ENCODE peak calls at places on chromosomes 1 and 21, in six cellular contexts. One of them, this sample, is unnamed.

GRCh38 chr1:244217711-244218110 is 166.6 kb downstream of the ZBTB18 start:
- DNase-seq in K562: no peak
- DNase-seq in GM12878: no peak
- DNase-seq in H1: no peak
- DNase-seq in GM12891: no peak
- DNase-seq in HepG2: no peak
- DNase-seq in this sample: no peak

GRCh38 chr1:87712261-87712674 is 383.6 kb downstream of the LMO4 start:
- DNase-seq in H1: no peak
- DNase-seq in GM12891: no peak
- DNase-seq in HepG2: no peak
- DNase-seq in GM12878: no peak
- DNase-seq in K562: no peak
- DNase-seq in this sample: no peak

GRCh38 chr1:230342019-230342418 is 84.1 kb downstream of the PGBD5 start:
- DNase-seq in H1: no peak
- DNase-seq in HepG2: no peak
- DNase-seq in K562: no peak
- DNase-seq in GM12891: no peak
- DNase-seq in GM12878: no peak
- DNase-seq in this sample: no peak

GRCh38 chr1:44072204-44072603 is 40.9 kb upstream of the SLC6A9 start:
- DNase-seq in K562: no peak
- DNase-seq in GM12891: no peak
- DNase-seq in GM12878: no peak
- DNase-seq in HepG2: no peak
- DNase-seq in H1: no peak
- DNase-seq in this sample: no peak

GRCh38 chr1:58363639-58364038 is 182.9 kb downstream of the OMA1 start:
- DNase-seq in HepG2: no peak
- DNase-seq in K562: no peak
- DNase-seq in GM12878: no peak
- DNase-seq in H1: no peak
- DNase-seq in GM12891: no peak
- DNase-seq in this sample: peak; percentile 1

GRCh38 chr1:53378932-53379661 is 51.2 kb upstream of the LRP8 start:
- DNase-seq in GM12878: no peak
- DNase-seq in HepG2: no peak
- DNase-seq in GM12891: no peak
- DNase-seq in H1: no peak
- DNase-seq in K562: no peak
- DNase-seq in this sample: no peak

GRCh38 chr1:99858881-99859280 is 8.7 kb downstream of the AGL start:
- DNase-seq in K562: no peak
- DNase-seq in HepG2: no peak
- DNase-seq in H1: no peak
- DNase-seq in GM12878: no peak
- DNase-seq in GM12891: no peak
- DNase-seq in this sample: no peak

GRCh38 chr1:54845772-54846171 is 41.2 kb downstream of the DHCR24 start:
- DNase-seq in GM12878: no peak
- DNase-seq in H1: no peak
- DNase-seq in GM12891: no peak
- DNase-seq in K562: no peak
- DNase-seq in HepG2: no peak
- DNase-seq in this sample: no peak

GRCh38 chr1:232904566-232904965 is 45.8 kb upstream of the NTPCR start:
- DNase-seq in HepG2: no peak
- DNase-seq in GM12878: no peak
- DNase-seq in H1: no peak
- DNase-seq in GM12891: no peak
- DNase-seq in K562: no peak
- DNase-seq in this sample: no peak

GRCh38 chr1:84269286-84269685 is 32.2 kb upstream of the SAMD13 start:
- DNase-seq in GM12891: no peak
- DNase-seq in H1: no peak
- DNase-seq in K562: no peak
- DNase-seq in GM12878: no peak
- DNase-seq in HepG2: no peak
- DNase-seq in this sample: no peak

GRCh38 chr1:84268346-84268745 is 33.2 kb upstream of the SAMD13 start:
- DNase-seq in K562: no peak
- DNase-seq in GM12878: no peak
- DNase-seq in HepG2: no peak
- DNase-seq in GM12891: no peak
- DNase-seq in H1: no peak
- DNase-seq in this sample: no peak

GRCh38 chr1:84266748-84267147 is 34.8 kb upstream of the SAMD13 start:
- DNase-seq in GM12891: no peak
- DNase-seq in HepG2: no peak
- DNase-seq in K562: no peak
- DNase-seq in H1: no peak
- DNase-seq in GM12878: no peak
- DNase-seq in this sample: no peak

GRCh38 chr1:84265867-84266266 is 35.6 kb upstream of the SAMD13 start:
- DNase-seq in GM12878: no peak
- DNase-seq in H1: no peak
- DNase-seq in K562: no peak
- DNase-seq in GM12891: no peak
- DNase-seq in HepG2: no peak
- DNase-seq in this sample: no peak

DNA sequence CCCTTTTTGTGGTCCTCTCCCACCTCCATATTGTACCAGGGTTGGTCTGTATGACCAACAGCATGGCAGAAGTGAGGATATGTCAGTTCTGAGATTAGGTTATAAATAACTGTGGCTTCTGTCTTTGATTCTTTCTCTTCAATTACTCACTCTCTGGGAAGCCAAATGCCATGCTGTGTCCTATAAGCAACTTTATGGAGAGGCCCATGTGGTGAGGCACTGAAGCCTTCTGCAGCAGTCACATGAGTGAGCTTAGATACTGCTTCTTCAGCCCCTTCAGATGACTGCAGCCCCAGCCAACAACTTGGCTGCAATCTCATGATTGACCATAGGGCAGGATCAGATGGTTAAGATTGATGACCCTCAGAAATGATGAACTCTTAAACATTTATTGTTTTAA is 34.0 kb upstream of the SAMD13 start:
- DNase-seq in H1: no peak
- DNase-seq in GM12891: no peak
- DNase-seq in HepG2: no peak
- DNase-seq in GM12878: no peak
- DNase-seq in K562: no peak
- DNase-seq in this sample: no peak
- TF ChIP-seq TAF1 in H1: no peak
- TF ChIP-seq TAF1 in GM12891: no peak
- TF ChIP-seq TAF1 in HepG2: no peak
- TF ChIP-seq TAF1 in GM12878: no peak
- TF ChIP-seq TAF1 in K562: no peak
- TF ChIP-seq TAF1 in this sample: no peak

DNA sequence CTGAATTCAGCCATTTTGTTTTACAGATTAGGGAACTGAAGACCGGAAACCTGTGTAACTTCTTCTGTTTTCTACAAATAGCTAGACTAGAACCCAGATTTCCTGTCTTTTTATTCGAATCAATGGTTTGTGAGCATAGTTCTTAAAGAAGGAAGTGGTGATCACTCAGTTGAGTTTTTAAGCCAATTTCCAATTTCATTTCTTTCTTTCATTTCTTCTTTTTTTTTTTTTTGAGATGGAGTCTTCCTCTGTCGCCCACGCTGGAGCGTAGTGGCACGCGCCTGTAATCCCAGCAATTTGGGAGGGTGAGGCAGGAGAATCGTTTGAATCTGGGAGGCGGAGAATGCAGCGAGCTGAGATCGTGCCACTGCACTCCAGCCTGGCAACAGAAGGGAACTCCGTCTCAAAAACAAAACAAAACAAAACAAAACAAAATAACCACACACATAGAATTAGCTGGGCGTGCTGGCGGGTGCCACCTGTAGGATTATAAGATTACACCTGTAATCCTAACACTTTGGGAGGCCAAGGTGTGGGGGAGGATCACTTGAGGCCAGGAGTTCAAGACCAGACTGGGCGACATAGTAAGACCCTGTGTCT is 3.0 kb upstream of the MDM4 start:
- DNase-seq in GM12891: no peak
- DNase-seq in K562: no peak
- DNase-seq in GM12878: peak; percentile 88
- DNase-seq in HepG2: no peak
- DNase-seq in H1: no peak
- DNase-seq in this sample: no peak
- TF ChIP-seq POLR2AphosphoS5 in GM12891: no peak
- TF ChIP-seq POLR2AphosphoS5 in K562: no peak
- TF ChIP-seq POLR2AphosphoS5 in GM12878: no peak
- TF ChIP-seq POLR2AphosphoS5 in HepG2: no peak
- TF ChIP-seq POLR2AphosphoS5 in H1: no peak
- TF ChIP-seq POLR2AphosphoS5 in this sample: no peak

GRCh38 chr1:109821221-109821669 is 57.5 kb upstream of the EPS8L3 start:
- DNase-seq in H1: no peak
- DNase-seq in GM12891: no peak
- DNase-seq in HepG2: no peak
- DNase-seq in GM12878: no peak
- DNase-seq in K562: peak; percentile 39
- DNase-seq in this sample: no peak
- TF ChIP-seq POLR2A in H1: no peak
- TF ChIP-seq POLR2A in GM12891: no peak
- TF ChIP-seq POLR2A in HepG2: no peak
- TF ChIP-seq POLR2A in GM12878: no peak
- TF ChIP-seq POLR2A in K562: no peak
- TF ChIP-seq POLR2A in this sample: no peak

GRCh38 chr21:46661211-46661625 is 25.7 kb downstream of the PRMT2 start:
- DNase-seq in GM12878: no peak
- DNase-seq in HepG2: no peak
- DNase-seq in H1: peak; percentile 61
- DNase-seq in GM12891: peak; percentile 71
- DNase-seq in K562: no peak
- DNase-seq in this sample: peak; percentile 66

GRCh38 chr21:46655230-46655629 is 19.8 kb downstream of the PRMT2 start:
- DNase-seq in GM12891: no peak
- DNase-seq in HepG2: no peak
- DNase-seq in K562: no peak
- DNase-seq in H1: no peak
- DNase-seq in GM12878: no peak
- DNase-seq in this sample: no peak

GRCh38 chr21:46660505-46660904 is 25.0 kb downstream of the PRMT2 start:
- DNase-seq in HepG2: no peak
- DNase-seq in K562: no peak
- DNase-seq in GM12878: no peak
- DNase-seq in GM12891: no peak
- DNase-seq in H1: no peak
- DNase-seq in this sample: no peak

GRCh38 chr21:46661627-46662366 is 26.3 kb downstream of the PRMT2 start:
- DNase-seq in GM12878: no peak
- DNase-seq in HepG2: no peak
- DNase-seq in H1: no peak
- DNase-seq in K562: no peak
- DNase-seq in GM12891: no peak
- DNase-seq in this sample: no peak

DNA sequence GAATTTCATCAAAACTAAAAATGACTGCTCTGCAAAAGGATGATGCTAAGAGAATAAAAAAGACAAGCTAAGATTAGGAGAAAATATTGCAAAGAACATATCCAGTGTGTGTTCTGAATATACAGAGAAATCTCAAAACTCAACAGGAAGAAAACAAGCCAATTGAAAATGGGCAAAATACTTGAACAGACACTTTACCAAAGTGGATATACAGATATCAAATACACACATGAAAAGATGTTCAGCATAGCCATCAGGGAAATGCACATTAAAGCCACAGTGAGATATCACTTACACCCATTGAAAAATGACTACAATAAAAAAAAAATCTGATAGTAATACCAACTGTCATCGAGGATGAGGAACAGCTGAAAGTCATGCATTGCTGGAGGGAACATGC is 21.3 kb downstream of the PRMT2 start:
- DNase-seq in K562: no peak
- DNase-seq in GM12878: no peak
- DNase-seq in HepG2: no peak
- DNase-seq in GM12891: no peak
- DNase-seq in H1: no peak
- DNase-seq in this sample: no peak
- TF ChIP-seq TAF1 in K562: no peak
- TF ChIP-seq TAF1 in GM12878: no peak
- TF ChIP-seq TAF1 in HepG2: no peak
- TF ChIP-seq TAF1 in GM12891: no peak
- TF ChIP-seq TAF1 in H1: no peak
- TF ChIP-seq TAF1 in this sample: no peak

GRCh38 chr1:11802973-11803885 is 2.5 kb downstream of the MTHFR start:
- DNase-seq in H1: peak; percentile 84
- DNase-seq in HepG2: peak; percentile 64
- DNase-seq in GM12878: peak; percentile 42
- DNase-seq in K562: peak; percentile 90
- DNase-seq in GM12891: peak; percentile 70
- DNase-seq in this sample: peak; percentile 74
- TF ChIP-seq POLR2AphosphoS5 in H1: no peak
- TF ChIP-seq POLR2AphosphoS5 in HepG2: peak; percentile 33
- TF ChIP-seq POLR2AphosphoS5 in GM12878: no peak
- TF ChIP-seq POLR2AphosphoS5 in K562: peak; percentile 32
- TF ChIP-seq POLR2AphosphoS5 in GM12891: no peak
- TF ChIP-seq POLR2AphosphoS5 in this sample: no peak

GRCh38 chr1:219518168-219518905 is 94.6 kb downstream of the ZC3H11B start:
- DNase-seq in HepG2: no peak
- DNase-seq in GM12891: no peak
- DNase-seq in GM12878: no peak
- DNase-seq in H1: no peak
- DNase-seq in K562: no peak
- DNase-seq in this sample: no peak
- TF ChIP-seq POLR2A in HepG2: no peak
- TF ChIP-seq POLR2A in GM12891: no peak
- TF ChIP-seq POLR2A in GM12878: no peak
- TF ChIP-seq POLR2A in H1: no peak
- TF ChIP-seq POLR2A in K562: no peak
- TF ChIP-seq POLR2A in this sample: no peak

This sample was measured in GM12892.